ENCODE peak calls at places on chromosomes 11 and 22, in six cellular contexts. Y is IMR-90, J is H9, E is H1, U is mesenchymal stem cell, R is mesendoderm. P is an unnamed sample.
A peak's percentile ranks its signal among the peaks of the same experiment; 100 is the strongest.

GRCh38 chr11:114088836-114089235 is 29.3 kb downstream of the ZBTB16 start:
- DNase-seq in J (no peak), E (no peak), Y (no peak), U (no peak), R (no peak), P (no peak)

GRCh38 chr11:111796696-111797095 is 30.5 kb upstream of the PPP2R1B start:
- DNase-seq in U (no peak), E (no peak), Y (no peak), J (no peak), R (no peak), P (no peak)

GRCh38 chr22:23591203-23591791 is 11.2 kb upstream of the IGLL1 start:
- DNase-seq in R (peak; percentile 84), U (peak; percentile 64), E (peak; percentile 93), Y (peak; percentile 54), J (peak; percentile 85), P (peak; percentile 60)

GRCh38 chr11:102269927-102270326 is 47.4 kb upstream of the BIRC3 start:
- DNase-seq in E (no peak), Y (peak; percentile 81), J (no peak), R (no peak), U (no peak), P (no peak)

GRCh38 chr22:20523118-20523983 is 15.9 kb downstream of the MED15 start:
- DNase-seq in E (no peak), U (peak; percentile 77), J (no peak), Y (peak; percentile 59), R (peak; percentile 48), P (no peak)

GRCh38 chr11:12177739-12178338 is 67.4 kb downstream of the MICAL2 start:
- DNase-seq in J (no peak), R (peak; percentile 44), Y (peak; percentile 71), U (peak; percentile 50), E (no peak), P (no peak)

GRCh38 chr11:92978226-92979111 is 9.0 kb downstream of the MTNR1B start:
- DNase-seq in Y (peak; percentile 44), R (no peak), J (no peak), E (no peak), U (no peak), P (no peak)

GRCh38 chr11:61666684-61667297 is 13.4 kb upstream of the DAGLA start:
- DNase-seq in U (no peak), Y (no peak), E (no peak), J (peak; percentile 25), R (peak; percentile 61), P (no peak)

GRCh38 chr11:94129505-94130335 is 1.1 kb downstream of the PANX1 start:
- DNase-seq in Y (peak; percentile 39), U (peak; percentile 51), E (peak; percentile 33), R (no peak), J (peak; percentile 76), P (no peak)

GRCh38 chr11:12693075-12693473 is 18.9 kb downstream of the TEAD1 start:
- DNase-seq in J (no peak), U (peak; percentile 84), R (no peak), E (no peak), Y (no peak), P (no peak)

GRCh38 chr11:116376547-116376946 is 396.2 kb downstream of the BUD13 start:
- DNase-seq in Y (no peak), E (no peak), R (no peak), J (no peak), U (no peak), P (no peak)

GRCh38 chr22:20615533-20616450 is 108.4 kb downstream of the MED15 start:
- DNase-seq in U (no peak), J (no peak), E (no peak), R (no peak), Y (no peak), P (no peak)

GRCh38 chr11:86447763-86448480 is 73.2 kb downstream of the CCDC81 start:
- DNase-seq in Y (no peak), J (no peak), E (no peak), R (no peak), U (no peak), P (no peak)

GRCh38 chr22:31141551-31141950 is 1.2 kb upstream of the PLA2G3 start:
- DNase-seq in J (peak; percentile 24), U (no peak), Y (no peak), R (no peak), E (no peak), P (no peak)

GRCh38 chr11:66316849-66317251 is at the start of gene CD248:
- DNase-seq in E (no peak), J (peak; percentile 75), R (peak; percentile 70), Y (peak; percentile 78), U (peak; percentile 82), P (no peak)

GRCh38 chr22:37211075-37211852 is 1.0 kb downstream of the SSTR3 start:
- DNase-seq in R (no peak), Y (no peak), U (no peak), E (no peak), J (no peak), P (no peak)

GRCh38 chr11:9574556-9574805 is 1.0 kb downstream of the WEE1 start:
- DNase-seq in E (no peak), J (no peak), R (peak; percentile 34), U (no peak), Y (no peak), P (no peak)

GRCh38 chr22:30905696-30906341 is 62.8 kb downstream of the MORC2 start:
- DNase-seq in R (no peak), J (no peak), Y (no peak), E (peak; percentile 42), U (no peak), P (no peak)

GRCh38 chr11:46450846-46451470 is 59.4 kb upstream of the CHRM4 start:
- DNase-seq in J (no peak), Y (peak; percentile 26), U (no peak), R (no peak), E (no peak), P (no peak)

GRCh38 chr22:39219071-39220050 is 25.4 kb downstream of the PDGFB start:
- DNase-seq in J (peak; percentile 26), E (peak; percentile 46), R (peak; percentile 75), U (no peak), Y (no peak), P (no peak)

GRCh38 chr22:42742940-42743339 is 22.3 kb upstream of the A4GALT start:
- DNase-seq in R (peak; percentile 45), Y (no peak), U (no peak), E (peak; percentile 72), J (peak; percentile 72), P (no peak)

GRCh38 chr22:42745118-42745517 is 24.4 kb upstream of the A4GALT start:
- DNase-seq in E (no peak), U (peak; percentile 93), R (no peak), J (no peak), Y (peak; percentile 75), P (no peak)

GRCh38 chr22:42743501-42743991 is 22.9 kb upstream of the A4GALT start:
- DNase-seq in U (peak; percentile 73), Y (no peak), E (no peak), R (no peak), J (no peak), P (no peak)

GRCh38 chr22:42752230-42752746 is 31.6 kb upstream of the A4GALT start:
- DNase-seq in Y (no peak), E (no peak), J (no peak), R (no peak), U (no peak), P (no peak)

GRCh38 chr22:42747701-42748513 is 27.2 kb upstream of the A4GALT start:
- DNase-seq in U (peak; percentile 96), E (no peak), J (no peak), R (peak; percentile 44), Y (peak; percentile 76), P (no peak)
- H2BK15ac ChIP-seq in U (peak overlapping the region; percentile 36), E (peak overlapping the region; percentile 25), J (no peak overlapping the region), R (no peak overlapping the region), Y (peak overlapping the region; percentile 64), P (no peak overlapping the region)

DNA sequence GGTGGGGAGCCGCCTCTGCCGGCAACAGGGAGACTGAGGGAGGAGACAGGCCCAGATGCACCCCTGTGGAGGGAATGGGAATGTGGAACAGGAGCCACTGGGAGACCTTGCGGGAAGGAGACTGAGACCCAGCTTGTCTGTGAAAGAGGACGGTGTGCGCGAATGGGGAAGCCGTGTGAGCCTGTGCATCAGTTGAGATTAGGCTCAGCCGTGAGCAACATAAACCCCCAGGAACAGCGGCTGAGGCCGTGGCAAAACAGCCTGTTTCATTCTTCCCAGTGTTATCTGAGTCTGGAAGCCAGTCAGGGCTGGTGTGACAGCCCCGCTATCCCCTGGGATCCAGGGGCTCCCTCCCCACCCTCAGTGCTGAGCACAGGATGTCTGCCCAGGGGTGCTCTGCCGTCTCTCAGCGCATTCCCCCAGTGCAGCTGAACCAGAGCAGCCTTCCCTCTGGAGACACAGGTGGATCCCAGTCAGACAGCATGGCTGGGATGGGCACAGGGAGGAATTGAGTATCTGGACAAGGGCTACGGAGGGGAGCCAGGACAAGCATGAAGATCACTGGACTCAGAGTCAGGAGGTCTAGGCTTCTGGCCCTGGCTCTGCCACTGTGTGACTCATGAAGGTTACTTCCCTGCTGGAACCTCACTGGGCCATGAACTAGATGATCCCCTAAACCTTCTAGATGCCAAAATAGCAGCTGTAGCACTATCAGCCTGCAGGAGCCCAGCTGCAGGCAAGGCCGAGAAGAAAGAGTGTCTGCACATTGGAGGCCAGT is 8.5 kb downstream of the OAF start:
- DNase-seq in R (no peak), E (no peak), Y (no peak), J (no peak), U (peak; percentile 24), P (no peak)
- H2BK15ac ChIP-seq in R (no peak overlapping the region), E (no peak overlapping the region), Y (no peak overlapping the region), J (no peak overlapping the region), U (no peak overlapping the region), P (peak overlapping the region; percentile 70)

DNA sequence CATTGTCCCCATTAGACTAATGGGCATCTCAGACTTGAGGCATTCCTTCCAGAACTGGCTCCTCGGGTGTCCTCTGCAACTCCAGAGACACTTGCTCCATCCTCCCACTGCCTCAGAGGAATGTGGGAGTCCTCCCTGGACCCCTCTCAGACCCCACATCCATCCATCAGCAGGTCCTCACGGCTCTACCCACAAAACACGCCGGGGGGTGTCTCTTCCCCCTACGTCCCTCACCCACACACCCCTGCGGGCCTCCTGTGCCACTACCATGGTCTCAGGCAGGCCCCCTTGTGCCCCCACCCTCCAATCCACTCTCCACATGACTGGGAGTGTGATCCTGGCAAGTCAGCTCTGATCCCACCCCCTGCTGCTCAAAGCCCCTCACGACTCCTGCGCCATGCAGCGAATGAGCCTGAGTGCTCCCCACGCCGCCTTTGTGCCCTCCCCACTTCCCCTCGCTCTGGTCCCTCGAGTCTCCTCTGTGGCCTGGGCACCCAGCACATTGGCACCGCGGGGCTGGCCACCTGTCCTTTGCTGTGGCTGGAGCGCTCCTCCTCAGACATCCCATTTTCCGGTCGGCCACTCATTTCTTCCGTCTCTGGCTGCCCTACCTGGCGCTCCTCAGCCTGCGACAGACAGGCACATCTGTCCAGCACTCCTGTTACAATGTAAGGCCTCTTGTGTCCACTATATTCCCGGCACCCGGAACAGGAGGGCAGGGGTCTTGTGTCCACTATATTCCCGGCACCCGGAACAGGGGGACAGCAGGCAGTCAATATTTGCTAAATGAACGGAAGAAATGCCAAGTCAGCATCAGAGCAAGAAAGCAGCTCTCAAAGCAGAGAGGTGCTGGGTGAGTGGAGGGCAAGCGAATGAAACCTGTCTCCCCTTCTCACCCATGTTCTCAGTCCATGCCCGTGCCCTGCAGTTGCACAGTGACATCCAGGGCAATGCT is 14.2 kb upstream of the MOB2 start:
- DNase-seq in U (no peak), E (no peak), J (no peak), Y (no peak), R (no peak), P (no peak)
- H2BK15ac ChIP-seq in U (no peak overlapping the region), E (no peak overlapping the region), J (no peak overlapping the region), Y (no peak overlapping the region), R (no peak overlapping the region), P (no peak overlapping the region)

DNA sequence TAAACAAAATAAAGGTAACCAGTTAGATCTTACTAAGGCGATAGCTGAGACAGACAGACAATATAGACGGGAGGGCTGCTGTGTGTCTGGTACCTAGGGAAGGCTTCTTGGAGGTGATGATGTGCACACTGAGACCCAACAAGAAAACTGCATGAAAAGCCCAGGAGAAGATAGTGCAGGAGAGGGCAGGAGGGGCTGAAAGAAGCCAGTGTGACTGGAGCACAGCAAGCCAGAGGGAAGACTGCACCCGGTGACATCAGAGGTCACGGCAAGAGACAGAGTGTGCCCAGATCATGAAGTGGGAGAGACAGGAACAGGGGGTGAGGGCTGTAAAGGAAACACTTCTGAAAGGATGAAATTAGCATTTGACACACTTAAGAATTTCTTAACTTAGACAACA is 266.3 kb downstream of the BRD1 start:
- DNase-seq in R (no peak), J (no peak), Y (no peak), U (no peak), E (no peak), P (no peak)
- H2BK15ac ChIP-seq in R (no peak overlapping the region), J (no peak overlapping the region), Y (no peak overlapping the region), U (no peak overlapping the region), E (no peak overlapping the region), P (no peak overlapping the region)

P was measured in neuronal stem cell.